ENCODE peak calls at places on chromosomes 5 and 9, in seven cellular contexts. One of them, this sample, is unnamed. For H3K4me1, the result is how much of the 10 kb centered on the place peaks cover.

GRCh38 chr5:43661102-43661501 is 58.1 kb downstream of the NNT start:
- DNase-seq in right lobe of liver: no peak
- DNase-seq in prostate gland: peak
- DNase-seq in esophagus squamous epithelium: no peak
- DNase-seq in breast epithelium: no peak
- DNase-seq in upper lobe of left lung: no peak
- DNase-seq in HCT116: peak
- DNase-seq in this sample: no peak

GRCh38 chr5:109412981-109413402 is 3.2 kb upstream of the PJA2 start:
- DNase-seq in prostate gland: no peak
- DNase-seq in breast epithelium: no peak
- DNase-seq in HCT116: no peak
- DNase-seq in right lobe of liver: no peak
- DNase-seq in upper lobe of left lung: no peak
- DNase-seq in esophagus squamous epithelium: no peak
- DNase-seq in this sample: no peak

GRCh38 chr9:14768561-14769234 is 46.2 kb upstream of the CER1 start:
- DNase-seq in breast epithelium: no peak
- DNase-seq in esophagus squamous epithelium: no peak
- DNase-seq in right lobe of liver: no peak
- DNase-seq in prostate gland: peak
- DNase-seq in HCT116: peak
- DNase-seq in upper lobe of left lung: no peak
- DNase-seq in this sample: peak

GRCh38 chr9:87831159-87831558 is 51.5 kb upstream of the SPATA31E1 start:
- DNase-seq in upper lobe of left lung: no peak
- DNase-seq in HCT116: no peak
- DNase-seq in prostate gland: no peak
- DNase-seq in right lobe of liver: no peak
- DNase-seq in esophagus squamous epithelium: no peak
- DNase-seq in breast epithelium: no peak
- DNase-seq in this sample: no peak

GRCh38 chr5:103014983-103015382 is 105.0 kb downstream of the GIN1 start:
- DNase-seq in prostate gland: no peak
- DNase-seq in breast epithelium: no peak
- DNase-seq in upper lobe of left lung: no peak
- DNase-seq in right lobe of liver: no peak
- DNase-seq in HCT116: no peak
- DNase-seq in esophagus squamous epithelium: no peak
- DNase-seq in this sample: no peak

GRCh38 chr5:75610201-75610600 is 1.1 kb upstream of the ANKDD1B start:
- DNase-seq in breast epithelium: no peak
- DNase-seq in right lobe of liver: no peak
- DNase-seq in prostate gland: no peak
- DNase-seq in esophagus squamous epithelium: no peak
- DNase-seq in upper lobe of left lung: no peak
- DNase-seq in HCT116: no peak
- DNase-seq in this sample: no peak

GRCh38 chr5:149851211-149851610 is 93.4 kb downstream of the PDE6A start:
- DNase-seq in HCT116: no peak
- DNase-seq in breast epithelium: no peak
- DNase-seq in right lobe of liver: no peak
- DNase-seq in esophagus squamous epithelium: no peak
- DNase-seq in upper lobe of left lung: no peak
- DNase-seq in prostate gland: no peak
- DNase-seq in this sample: no peak

GRCh38 chr9:33466565-33467495 is 6.9 kb downstream of the NOL6 start:
- DNase-seq in HCT116: no peak
- DNase-seq in right lobe of liver: peak
- DNase-seq in esophagus squamous epithelium: no peak
- DNase-seq in upper lobe of left lung: peak
- DNase-seq in prostate gland: peak
- DNase-seq in breast epithelium: no peak
- DNase-seq in this sample: peak

GRCh38 chr9:99294850-99295461 is 72.9 kb downstream of the SEC61B start:
- DNase-seq in esophagus squamous epithelium: no peak
- DNase-seq in HCT116: peak
- DNase-seq in right lobe of liver: no peak
- DNase-seq in upper lobe of left lung: no peak
- DNase-seq in prostate gland: no peak
- DNase-seq in breast epithelium: no peak
- DNase-seq in this sample: no peak

GRCh38 chr5:53071738-53072137 is 37.8 kb downstream of the MOCS2 start:
- DNase-seq in breast epithelium: no peak
- DNase-seq in HCT116: no peak
- DNase-seq in upper lobe of left lung: no peak
- DNase-seq in esophagus squamous epithelium: no peak
- DNase-seq in right lobe of liver: no peak
- DNase-seq in prostate gland: no peak
- DNase-seq in this sample: no peak

GRCh38 chr5:62587737-62588136 is 9.1 kb downstream of the LRRC70 start:
- DNase-seq in esophagus squamous epithelium: no peak
- DNase-seq in prostate gland: no peak
- DNase-seq in HCT116: no peak
- DNase-seq in breast epithelium: no peak
- DNase-seq in upper lobe of left lung: no peak
- DNase-seq in right lobe of liver: peak
- DNase-seq in this sample: no peak

GRCh38 chr5:65142511-65143011 is 339.2 kb downstream of the ADAMTS6 start:
- DNase-seq in breast epithelium: no peak
- DNase-seq in esophagus squamous epithelium: no peak
- DNase-seq in right lobe of liver: no peak
- DNase-seq in upper lobe of left lung: no peak
- DNase-seq in HCT116: no peak
- DNase-seq in prostate gland: no peak
- DNase-seq in this sample: no peak

GRCh38 chr9:33025572-33026347 is 687 bp downstream of the DNAJA1 start:
- DNase-seq in esophagus squamous epithelium: no peak
- DNase-seq in breast epithelium: peak
- DNase-seq in prostate gland: peak
- DNase-seq in upper lobe of left lung: peak
- DNase-seq in HCT116: no peak
- DNase-seq in right lobe of liver: peak
- DNase-seq in this sample: peak

GRCh38 chr5:143401846-143402463 is 1.5 kb downstream of the NR3C1 start:
- DNase-seq in esophagus squamous epithelium: no peak
- DNase-seq in breast epithelium: no peak
- DNase-seq in right lobe of liver: no peak
- DNase-seq in prostate gland: no peak
- DNase-seq in upper lobe of left lung: no peak
- DNase-seq in HCT116: no peak
- DNase-seq in this sample: no peak

GRCh38 chr5:133460172-133460758 is 152.1 kb downstream of the FSTL4 start:
- DNase-seq in prostate gland: no peak
- DNase-seq in HCT116: peak
- DNase-seq in esophagus squamous epithelium: no peak
- DNase-seq in breast epithelium: no peak
- DNase-seq in right lobe of liver: peak
- DNase-seq in upper lobe of left lung: no peak
- DNase-seq in this sample: no peak

GRCh38 chr5:83721878-83722779 is 1.5 kb upstream of the HAPLN1 start:
- DNase-seq in HCT116: peak
- DNase-seq in upper lobe of left lung: peak
- DNase-seq in prostate gland: peak
- DNase-seq in esophagus squamous epithelium: no peak
- DNase-seq in right lobe of liver: no peak
- DNase-seq in breast epithelium: no peak
- DNase-seq in this sample: peak

GRCh38 chr5:104702212-104702611 is 1139.6 kb upstream of the NUDT12 start:
- DNase-seq in HCT116: no peak
- DNase-seq in prostate gland: no peak
- DNase-seq in breast epithelium: no peak
- DNase-seq in upper lobe of left lung: no peak
- DNase-seq in right lobe of liver: no peak
- DNase-seq in esophagus squamous epithelium: no peak
- DNase-seq in this sample: no peak

GRCh38 chr5:14036947-14037346 is 92.5 kb upstream of the DNAH5 start:
- DNase-seq in prostate gland: no peak
- DNase-seq in right lobe of liver: no peak
- DNase-seq in esophagus squamous epithelium: no peak
- DNase-seq in upper lobe of left lung: no peak
- DNase-seq in breast epithelium: no peak
- DNase-seq in HCT116: no peak
- DNase-seq in this sample: no peak

GRCh38 chr5:34045996-34046395 is 3.0 kb upstream of the C1QTNF3 start:
- DNase-seq in prostate gland: no peak
- DNase-seq in breast epithelium: no peak
- DNase-seq in esophagus squamous epithelium: no peak
- DNase-seq in right lobe of liver: no peak
- DNase-seq in upper lobe of left lung: no peak
- DNase-seq in HCT116: no peak
- DNase-seq in this sample: no peak

GRCh38 chr9:137168575-137168906 is 1.3 kb downstream of the LRRC26 start:
- DNase-seq in prostate gland: no peak
- DNase-seq in breast epithelium: no peak
- DNase-seq in right lobe of liver: no peak
- DNase-seq in HCT116: no peak
- DNase-seq in upper lobe of left lung: no peak
- DNase-seq in esophagus squamous epithelium: no peak
- DNase-seq in this sample: no peak

GRCh38 chr5:67033893-67034605 is 162.6 kb downstream of the CD180 start:
- DNase-seq in breast epithelium: no peak
- DNase-seq in esophagus squamous epithelium: no peak
- DNase-seq in right lobe of liver: no peak
- DNase-seq in HCT116: no peak
- DNase-seq in upper lobe of left lung: no peak
- DNase-seq in prostate gland: no peak
- DNase-seq in this sample: no peak

GRCh38 chr5:88393721-88394530 is 125.3 kb upstream of the TMEM161B start:
- DNase-seq in HCT116: no peak
- DNase-seq in esophagus squamous epithelium: no peak
- DNase-seq in breast epithelium: no peak
- DNase-seq in prostate gland: no peak
- DNase-seq in upper lobe of left lung: no peak
- DNase-seq in right lobe of liver: no peak
- DNase-seq in this sample: no peak

GRCh38 chr5:115389799-115390382 is 93.4 kb upstream of the CCDC112 start:
- DNase-seq in breast epithelium: no peak
- DNase-seq in HCT116: no peak
- DNase-seq in upper lobe of left lung: peak
- DNase-seq in esophagus squamous epithelium: no peak
- DNase-seq in prostate gland: no peak
- DNase-seq in right lobe of liver: no peak
- DNase-seq in this sample: no peak

GRCh38 chr5:146296245-146296644 is 42.4 kb upstream of the POU4F3 start:
- DNase-seq in upper lobe of left lung: no peak
- DNase-seq in prostate gland: no peak
- DNase-seq in right lobe of liver: no peak
- DNase-seq in HCT116: no peak
- DNase-seq in esophagus squamous epithelium: no peak
- DNase-seq in breast epithelium: no peak
- DNase-seq in this sample: no peak

GRCh38 chr5:146291421-146292074 is 47.1 kb upstream of the POU4F3 start:
- DNase-seq in breast epithelium: no peak
- DNase-seq in HCT116: peak
- DNase-seq in right lobe of liver: no peak
- DNase-seq in upper lobe of left lung: no peak
- DNase-seq in prostate gland: no peak
- DNase-seq in esophagus squamous epithelium: no peak
- DNase-seq in this sample: no peak

DNA sequence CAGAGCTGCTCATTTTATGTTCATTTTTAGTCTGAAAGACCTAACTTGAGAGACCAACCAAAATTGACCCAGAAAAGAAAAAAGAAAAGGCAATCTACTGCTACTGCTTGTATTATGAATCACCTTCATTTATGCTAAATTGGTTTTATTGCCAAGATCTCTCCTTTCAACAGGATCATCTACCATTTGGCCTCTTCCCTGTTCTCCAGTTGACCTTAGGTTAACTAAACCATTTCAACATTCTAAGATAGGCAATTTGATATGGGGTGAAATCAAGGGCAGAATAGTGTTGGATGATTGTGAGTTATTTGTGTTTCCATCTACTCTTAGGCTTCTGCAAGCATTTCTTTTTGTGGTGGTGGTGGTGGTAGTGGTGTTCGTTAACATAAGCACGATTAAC is 48.3 kb upstream of the POU4F3 start:
- DNase-seq in right lobe of liver: no peak
- DNase-seq in prostate gland: no peak
- DNase-seq in upper lobe of left lung: no peak
- DNase-seq in esophagus squamous epithelium: no peak
- DNase-seq in breast epithelium: no peak
- DNase-seq in HCT116: no peak
- DNase-seq in this sample: no peak
- TF ChIP-seq POLR2A in right lobe of liver: no peak
- TF ChIP-seq POLR2A in prostate gland: no peak
- TF ChIP-seq POLR2A in upper lobe of left lung: no peak
- TF ChIP-seq POLR2A in esophagus squamous epithelium: no peak
- TF ChIP-seq POLR2A in breast epithelium: no peak
- TF ChIP-seq POLR2A in HCT116: no peak
- TF ChIP-seq POLR2A in this sample: no peak

GRCh38 chr9:135887585-135888050 is 19.7 kb downstream of the CAMSAP1 start:
- DNase-seq in prostate gland: no peak
- DNase-seq in HCT116: no peak
- DNase-seq in breast epithelium: no peak
- DNase-seq in upper lobe of left lung: peak
- DNase-seq in right lobe of liver: no peak
- DNase-seq in esophagus squamous epithelium: no peak
- DNase-seq in this sample: no peak
- H3K4me1 ChIP-seq in prostate gland: under half
- H3K4me1 ChIP-seq in HCT116: under half
- H3K4me1 ChIP-seq in breast epithelium: under half
- H3K4me1 ChIP-seq in upper lobe of left lung: under half
- H3K4me1 ChIP-seq in right lobe of liver: under half
- H3K4me1 ChIP-seq in esophagus squamous epithelium: under half
- H3K4me1 ChIP-seq in this sample: under half

GRCh38 chr9:38018964-38019602 is 49.9 kb downstream of the SHB start:
- DNase-seq in upper lobe of left lung: no peak
- DNase-seq in right lobe of liver: peak
- DNase-seq in esophagus squamous epithelium: no peak
- DNase-seq in prostate gland: peak
- DNase-seq in HCT116: no peak
- DNase-seq in breast epithelium: no peak
- DNase-seq in this sample: no peak
- H3K4me3 ChIP-seq in upper lobe of left lung: no peak
- H3K4me3 ChIP-seq in right lobe of liver: no peak
- H3K4me3 ChIP-seq in esophagus squamous epithelium: no peak
- H3K4me3 ChIP-seq in prostate gland: no peak
- H3K4me3 ChIP-seq in HCT116: no peak
- H3K4me3 ChIP-seq in breast epithelium: no peak
- H3K4me3 ChIP-seq in this sample: no peak

DNA sequence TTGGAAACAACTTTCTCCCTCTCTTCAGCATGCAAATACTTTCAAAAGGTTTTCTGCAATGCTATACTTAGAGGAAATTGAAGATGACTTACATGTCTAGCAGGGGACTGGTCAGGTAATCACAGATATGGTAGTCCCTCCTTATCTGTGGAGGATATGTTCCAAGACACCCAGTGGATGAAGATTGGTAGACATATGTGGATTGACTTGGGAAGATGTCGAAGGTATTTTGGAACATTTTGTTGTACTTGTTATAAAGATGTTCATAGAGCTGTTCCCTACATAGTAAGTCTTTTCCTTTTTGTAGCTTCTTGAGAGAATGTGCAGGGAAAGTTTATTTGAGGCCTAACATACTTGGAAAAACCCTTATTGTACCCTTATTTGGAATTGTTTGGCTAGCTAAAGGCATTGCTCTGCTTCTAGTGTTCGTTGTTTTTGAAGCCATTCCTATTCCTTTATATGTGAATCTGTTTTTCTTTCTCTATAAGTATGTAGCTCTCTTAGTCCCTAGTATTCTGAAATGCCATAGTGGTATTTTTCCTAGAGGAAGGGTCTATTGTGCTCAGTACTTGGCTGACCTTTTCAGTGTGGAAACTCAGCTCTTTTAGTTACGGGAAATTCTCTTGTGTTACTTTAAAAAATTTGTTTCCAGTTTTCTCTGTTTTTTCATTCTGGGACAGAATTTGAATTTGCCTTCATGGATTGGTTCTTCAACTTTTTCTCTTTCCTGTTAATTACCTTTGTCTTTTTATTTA is 25.7 kb downstream of the GPR151 start:
- DNase-seq in upper lobe of left lung: no peak
- DNase-seq in HCT116: no peak
- DNase-seq in esophagus squamous epithelium: no peak
- DNase-seq in right lobe of liver: no peak
- DNase-seq in prostate gland: no peak
- DNase-seq in breast epithelium: no peak
- DNase-seq in this sample: no peak
- TF ChIP-seq POLR2A in upper lobe of left lung: no peak
- TF ChIP-seq POLR2A in HCT116: no peak
- TF ChIP-seq POLR2A in esophagus squamous epithelium: no peak
- TF ChIP-seq POLR2A in right lobe of liver: no peak
- TF ChIP-seq POLR2A in prostate gland: no peak
- TF ChIP-seq POLR2A in breast epithelium: no peak
- TF ChIP-seq POLR2A in this sample: no peak